ENCODE peak calls at places on chromosomes 16 and 17, in four cellular contexts. E is activated CD4-positive, alpha-beta T cell treated with anti-CD3 and anti-CD28 coated beads for 1 hour; P is activated naive CD8-positive, alpha-beta T cell treated with anti-CD3 and anti-CD28 coated beads, Interleukin-2, amount 10 ng/mL, durations not matched to agents 7 days and 5 days; S is fibroblast of the conjunctiva. Q is an unnamed sample.

GRCh38 chr16:13517856-13518255 is 402.1 kb upstream of the ERCC4 start:
- DNase-seq in E (no peak), S (no peak), P (no peak), Q (no peak)

GRCh38 chr16:84314814-84315213 is 20.1 kb downstream of the WFDC1 start:
- DNase-seq in E (no peak), P (no peak), S (no peak), Q (no peak)

GRCh38 chr16:29844575-29845331 is 18.3 kb downstream of the CDIPT start:
- DNase-seq in S (no peak), E (no peak), P (no peak), Q (no peak)

GRCh38 chr17:42852351-42852750 is 1.4 kb downstream of the AOC3 start:
- DNase-seq in P (no peak), S (no peak), E (no peak), Q (no peak)

GRCh38 chr17:18217412-18218015 is 7.9 kb upstream of the LLGL1 start:
- DNase-seq in S (peak), E (peak), P (peak), Q (peak)

GRCh38 chr17:8997994-8998628 is 23.2 kb upstream of the NTN1 start:
- DNase-seq in E (peak), S (peak), P (peak), Q (peak)

GRCh38 chr16:4944333-4945281 is 7.7 kb upstream of the PPL start:
- DNase-seq in P (no peak), S (peak), E (no peak), Q (no peak)

GRCh38 chr17:73622381-73622780 is 21.9 kb downstream of the SDK2 start:
- DNase-seq in E (no peak), P (no peak), S (no peak), Q (no peak)

GRCh38 chr17:76432004-76432403 is 20.9 kb downstream of the UBE2O start:
- DNase-seq in E (no peak), P (no peak), S (no peak), Q (no peak)

GRCh38 chr17:80227156-80227555 is 6.9 kb downstream of the SLC26A11 start:
- DNase-seq in S (no peak), E (no peak), P (no peak), Q (no peak)

GRCh38 chr17:71327376-71328059 is 793.3 kb upstream of the SOX9 start:
- DNase-seq in E (no peak), S (no peak), P (no peak), Q (no peak)

GRCh38 chr17:81309140-81309858 is 14.2 kb upstream of the SLC38A10 start:
- DNase-seq in P (no peak), S (no peak), E (no peak), Q (no peak)

GRCh38 chr17:76371656-76372628 is 12.5 kb upstream of the SPHK1 start:
- DNase-seq in P (no peak), E (no peak), S (peak), Q (no peak)

GRCh38 chr17:13374203-13375143 is 227.3 kb downstream of the HS3ST3A1 start:
- DNase-seq in P (no peak), S (no peak), E (no peak), Q (no peak)

GRCh38 chr16:87135631-87136030 is 181.6 kb downstream of the C16orf95 start:
- DNase-seq in P (no peak), S (no peak), E (no peak), Q (no peak)

GRCh38 chr17:43832976-43833829 is at the start of gene MPP3:
- DNase-seq in P (peak), E (peak), S (peak), Q (peak)

GRCh38 chr17:29835438-29836351 is 94.3 kb downstream of the SSH2 start:
- DNase-seq in P (no peak), E (no peak), S (no peak), Q (no peak)

GRCh38 chr17:50638572-50638850 is 3.8 kb downstream of the ABCC3 start:
- DNase-seq in E (no peak), S (peak), P (no peak), Q (no peak)

GRCh38 chr16:84823484-84823883 is 3.7 kb downstream of the CRISPLD2 start:
- DNase-seq in S (no peak), E (no peak), P (no peak), Q (no peak)

GRCh38 chr17:72219136-72219823 is 98.5 kb downstream of the SOX9 start:
- DNase-seq in S (no peak), E (no peak), P (no peak), Q (no peak)

GRCh38 chr16:2465653-2466415 is 5.3 kb upstream of the NTN3 start:
- DNase-seq in E (no peak), P (no peak), S (no peak), Q (no peak)

GRCh38 chr16:12065866-12066545 is 89.5 kb downstream of the SNX29 start:
- DNase-seq in E (no peak), S (no peak), P (no peak), Q (no peak)

GRCh38 chr17:80943346-80944145 is 48.1 kb upstream of the CHMP6 start:
- DNase-seq in E (no peak), P (no peak), S (no peak), Q (no peak)

Q was measured in stimulated activated CD4-positive, alpha-beta T cell treated with anti-CD3 and anti-CD28 coated beads, Interleukin-2, amount 100 ng/mL, for 4 hours.